ENCODE peak calls at places on chromosomes 6 and 20, in five cellular contexts. One of them, this sample, is unnamed.

GRCh38 chr6:88629838-88630462 is 333.5 kb downstream of the RNGTT start:
- DNase-seq in T1000: no peak
- DNase-seq in GF-D8: no peak
- DNase-seq in lung: no peak
- DNase-seq in stimulated activated CD8-positive, alpha-beta memory T cell treated with anti-CD3 and anti-CD28 coated beads, Interleukin-7, amount 100 ng/mL, for 1 hour: no peak
- DNase-seq in this sample: peak

GRCh38 chr6:37280162-37280895 is 22.4 kb upstream of the TMEM217 start:
- DNase-seq in lung: no peak
- DNase-seq in stimulated activated CD8-positive, alpha-beta memory T cell treated with anti-CD3 and anti-CD28 coated beads, Interleukin-7, amount 100 ng/mL, for 1 hour: no peak
- DNase-seq in GF-D8: peak
- DNase-seq in T1000: no peak
- DNase-seq in this sample: no peak

GRCh38 chr6:3749390-3749978 is 2.0 kb downstream of the PXDC1 start:
- DNase-seq in stimulated activated CD8-positive, alpha-beta memory T cell treated with anti-CD3 and anti-CD28 coated beads, Interleukin-7, amount 100 ng/mL, for 1 hour: no peak
- DNase-seq in T1000: no peak
- DNase-seq in GF-D8: no peak
- DNase-seq in lung: peak
- DNase-seq in this sample: no peak

GRCh38 chr20:43925215-43925614 is 10.6 kb downstream of the TOX2 start:
- DNase-seq in GF-D8: no peak
- DNase-seq in lung: no peak
- DNase-seq in stimulated activated CD8-positive, alpha-beta memory T cell treated with anti-CD3 and anti-CD28 coated beads, Interleukin-7, amount 100 ng/mL, for 1 hour: no peak
- DNase-seq in T1000: peak
- DNase-seq in this sample: no peak

GRCh38 chr6:43076093-43076927 is at the start of gene PTK7:
- DNase-seq in lung: peak
- DNase-seq in stimulated activated CD8-positive, alpha-beta memory T cell treated with anti-CD3 and anti-CD28 coated beads, Interleukin-7, amount 100 ng/mL, for 1 hour: no peak
- DNase-seq in T1000: peak
- DNase-seq in GF-D8: no peak
- DNase-seq in this sample: peak

GRCh38 chr6:43125555-43125954 is 45.5 kb upstream of the SRF start:
- DNase-seq in GF-D8: no peak
- DNase-seq in T1000: no peak
- DNase-seq in lung: no peak
- DNase-seq in stimulated activated CD8-positive, alpha-beta memory T cell treated with anti-CD3 and anti-CD28 coated beads, Interleukin-7, amount 100 ng/mL, for 1 hour: no peak
- DNase-seq in this sample: no peak

GRCh38 chr6:152273638-152274037 is 363.5 kb downstream of the SYNE1 start:
- DNase-seq in T1000: no peak
- DNase-seq in GF-D8: no peak
- DNase-seq in stimulated activated CD8-positive, alpha-beta memory T cell treated with anti-CD3 and anti-CD28 coated beads, Interleukin-7, amount 100 ng/mL, for 1 hour: no peak
- DNase-seq in lung: no peak
- DNase-seq in this sample: no peak

GRCh38 chr20:12255571-12255970 is 337.9 kb downstream of the BTBD3 start:
- DNase-seq in lung: no peak
- DNase-seq in stimulated activated CD8-positive, alpha-beta memory T cell treated with anti-CD3 and anti-CD28 coated beads, Interleukin-7, amount 100 ng/mL, for 1 hour: no peak
- DNase-seq in GF-D8: no peak
- DNase-seq in T1000: no peak
- DNase-seq in this sample: no peak

GRCh38 chr20:19095762-19096161 is 116.7 kb upstream of the SLC24A3 start:
- DNase-seq in lung: no peak
- DNase-seq in stimulated activated CD8-positive, alpha-beta memory T cell treated with anti-CD3 and anti-CD28 coated beads, Interleukin-7, amount 100 ng/mL, for 1 hour: no peak
- DNase-seq in GF-D8: no peak
- DNase-seq in T1000: no peak
- DNase-seq in this sample: no peak

GRCh38 chr6:166618866-166619761 is 7.9 kb downstream of the RPS6KA2 start:
- DNase-seq in lung: no peak
- DNase-seq in stimulated activated CD8-positive, alpha-beta memory T cell treated with anti-CD3 and anti-CD28 coated beads, Interleukin-7, amount 100 ng/mL, for 1 hour: no peak
- DNase-seq in GF-D8: no peak
- DNase-seq in T1000: no peak
- DNase-seq in this sample: no peak

GRCh38 chr6:124057448-124057847 is 253.8 kb downstream of the NKAIN2 start:
- DNase-seq in T1000: no peak
- DNase-seq in lung: no peak
- DNase-seq in stimulated activated CD8-positive, alpha-beta memory T cell treated with anti-CD3 and anti-CD28 coated beads, Interleukin-7, amount 100 ng/mL, for 1 hour: no peak
- DNase-seq in GF-D8: no peak
- DNase-seq in this sample: no peak

GRCh38 chr6:93496548-93496947 is 77.2 kb upstream of the EPHA7 start:
- DNase-seq in T1000: no peak
- DNase-seq in stimulated activated CD8-positive, alpha-beta memory T cell treated with anti-CD3 and anti-CD28 coated beads, Interleukin-7, amount 100 ng/mL, for 1 hour: no peak
- DNase-seq in GF-D8: no peak
- DNase-seq in lung: no peak
- DNase-seq in this sample: no peak

GRCh38 chr6:3534599-3534998 is 77.7 kb upstream of the SLC22A23 start:
- DNase-seq in GF-D8: no peak
- DNase-seq in lung: peak
- DNase-seq in T1000: no peak
- DNase-seq in stimulated activated CD8-positive, alpha-beta memory T cell treated with anti-CD3 and anti-CD28 coated beads, Interleukin-7, amount 100 ng/mL, for 1 hour: no peak
- DNase-seq in this sample: no peak

GRCh38 chr6:157859775-157860504 is 36.9 kb downstream of the SNX9 start:
- DNase-seq in GF-D8: no peak
- DNase-seq in lung: no peak
- DNase-seq in T1000: no peak
- DNase-seq in stimulated activated CD8-positive, alpha-beta memory T cell treated with anti-CD3 and anti-CD28 coated beads, Interleukin-7, amount 100 ng/mL, for 1 hour: no peak
- DNase-seq in this sample: no peak

GRCh38 chr6:4567141-4567540 is 209.1 kb upstream of the CDYL start:
- DNase-seq in GF-D8: no peak
- DNase-seq in stimulated activated CD8-positive, alpha-beta memory T cell treated with anti-CD3 and anti-CD28 coated beads, Interleukin-7, amount 100 ng/mL, for 1 hour: no peak
- DNase-seq in T1000: no peak
- DNase-seq in lung: no peak
- DNase-seq in this sample: no peak

GRCh38 chr6:73610444-73611275 is 43.1 kb downstream of the SLC17A5 start:
- DNase-seq in GF-D8: peak
- DNase-seq in stimulated activated CD8-positive, alpha-beta memory T cell treated with anti-CD3 and anti-CD28 coated beads, Interleukin-7, amount 100 ng/mL, for 1 hour: no peak
- DNase-seq in lung: no peak
- DNase-seq in T1000: no peak
- DNase-seq in this sample: no peak

GRCh38 chr6:3813150-3813780 is 35.9 kb upstream of the FAM50B start:
- DNase-seq in stimulated activated CD8-positive, alpha-beta memory T cell treated with anti-CD3 and anti-CD28 coated beads, Interleukin-7, amount 100 ng/mL, for 1 hour: no peak
- DNase-seq in T1000: no peak
- DNase-seq in GF-D8: no peak
- DNase-seq in lung: peak
- DNase-seq in this sample: peak

GRCh38 chr6:72622094-72622540 is 253 bp downstream of the KCNQ5 start:
- DNase-seq in stimulated activated CD8-positive, alpha-beta memory T cell treated with anti-CD3 and anti-CD28 coated beads, Interleukin-7, amount 100 ng/mL, for 1 hour: no peak
- DNase-seq in T1000: peak
- DNase-seq in lung: no peak
- DNase-seq in GF-D8: peak
- DNase-seq in this sample: peak